ENCODE peak calls at places on chromosomes 16 and 17, in four cellular contexts. One of them, this sample, is unnamed.

GRCh38 chr17:79614248-79614647 is 3.4 kb upstream of the RBFOX3 start:
- DNase-seq in H9: no peak
- DNase-seq in mesendoderm: no peak
- DNase-seq in H1: no peak
- DNase-seq in this sample: no peak

GRCh38 chr16:67342616-67343015 is 16.0 kb downstream of the LRRC36 start:
- DNase-seq in H9: no peak
- DNase-seq in mesendoderm: no peak
- DNase-seq in H1: no peak
- DNase-seq in this sample: no peak

GRCh38 chr16:3858809-3859208 is 21.7 kb downstream of the CREBBP start:
- DNase-seq in H9: no peak
- DNase-seq in mesendoderm: no peak
- DNase-seq in H1: no peak
- DNase-seq in this sample: no peak

GRCh38 chr17:76191891-76192290 is 48.4 kb downstream of the RNF157 start:
- DNase-seq in H9: no peak
- DNase-seq in mesendoderm: no peak
- DNase-seq in H1: no peak
- DNase-seq in this sample: no peak

GRCh38 chr16:77967054-77968035 is 55.0 kb upstream of the CLEC3A start:
- DNase-seq in H9: peak
- DNase-seq in mesendoderm: peak
- DNase-seq in H1: peak
- DNase-seq in this sample: no peak

GRCh38 chr16:34802848-34803599 is 1343.6 kb downstream of the TP53TG3F start:
- DNase-seq in H9: no peak
- DNase-seq in mesendoderm: no peak
- DNase-seq in H1: no peak
- DNase-seq in this sample: no peak

GRCh38 chr16:55439101-55439690 is 39.8 kb upstream of the MMP2 start:
- DNase-seq in H9: no peak
- DNase-seq in mesendoderm: no peak
- DNase-seq in H1: no peak
- DNase-seq in this sample: no peak

GRCh38 chr16:80369559-80369958 is 171.2 kb upstream of the DYNLRB2 start:
- DNase-seq in H9: peak
- DNase-seq in mesendoderm: peak
- DNase-seq in H1: peak
- DNase-seq in this sample: peak

GRCh38 chr17:75428775-75429469 is 23.4 kb upstream of the GRB2 start:
- DNase-seq in H9: no peak
- DNase-seq in mesendoderm: no peak
- DNase-seq in H1: no peak
- DNase-seq in this sample: peak

GRCh38 chr17:16178836-16179235 is 36.5 kb downstream of the NCOR1 start:
- DNase-seq in H9: no peak
- DNase-seq in mesendoderm: no peak
- DNase-seq in H1: no peak
- DNase-seq in this sample: peak

GRCh38 chr17:54754560-54754959 is 146.1 kb upstream of the TOM1L1 start:
- DNase-seq in H9: peak
- DNase-seq in mesendoderm: peak
- DNase-seq in H1: peak
- DNase-seq in this sample: no peak

GRCh38 chr16:68162413-68162812 is 73.5 kb downstream of the ESRP2 start:
- DNase-seq in H9: no peak
- DNase-seq in mesendoderm: no peak
- DNase-seq in H1: no peak
- DNase-seq in this sample: no peak

GRCh38 chr16:56357291-56357764 is 68.0 kb downstream of the AMFR start:
- DNase-seq in H9: peak
- DNase-seq in mesendoderm: peak
- DNase-seq in H1: peak
- DNase-seq in this sample: peak

GRCh38 chr17:57004944-57005579 is 27.1 kb downstream of the SCPEP1 start:
- DNase-seq in H9: no peak
- DNase-seq in mesendoderm: peak
- DNase-seq in H1: no peak
- DNase-seq in this sample: no peak

GRCh38 chr16:56349711-56350161 is 75.6 kb downstream of the AMFR start:
- DNase-seq in H9: no peak
- DNase-seq in mesendoderm: no peak
- DNase-seq in H1: no peak
- DNase-seq in this sample: no peak

GRCh38 chr17:4559139-4559791 is 1.1 kb downstream of the GGT6 start:
- DNase-seq in H9: no peak
- DNase-seq in mesendoderm: no peak
- DNase-seq in H1: no peak
- DNase-seq in this sample: no peak

GRCh38 chr16:50213939-50214519 is 52.3 kb upstream of the ADCY7 start:
- DNase-seq in H9: no peak
- DNase-seq in mesendoderm: peak
- DNase-seq in H1: no peak
- DNase-seq in this sample: peak

GRCh38 chr17:40541873-40542561 is 23.3 kb downstream of the CCR7 start:
- DNase-seq in H9: no peak
- DNase-seq in mesendoderm: no peak
- DNase-seq in H1: no peak
- DNase-seq in this sample: no peak

GRCh38 chr17:48841395-48841831 is 10.6 kb downstream of the CALCOCO2 start:
- DNase-seq in H9: no peak
- DNase-seq in mesendoderm: no peak
- DNase-seq in H1: no peak
- DNase-seq in this sample: peak

GRCh38 chr16:3165111-3165822 is 22.7 kb upstream of the OR1F1 start:
- DNase-seq in H9: no peak
- DNase-seq in mesendoderm: no peak
- DNase-seq in H1: no peak
- DNase-seq in this sample: no peak

GRCh38 chr16:9072806-9073341 is 18.6 kb upstream of the HAPSTR1 start:
- DNase-seq in H9: no peak
- DNase-seq in mesendoderm: peak
- DNase-seq in H1: no peak
- DNase-seq in this sample: peak

GRCh38 chr16:78629173-78629572 is 529.7 kb downstream of the WWOX start:
- DNase-seq in H9: no peak
- DNase-seq in mesendoderm: no peak
- DNase-seq in H1: no peak
- DNase-seq in this sample: no peak

GRCh38 chr16:82756283-82756599 is 129.5 kb downstream of the CDH13 start:
- DNase-seq in H9: no peak
- DNase-seq in mesendoderm: no peak
- DNase-seq in H1: no peak
- DNase-seq in this sample: peak

GRCh38 chr16:8168016-8168415 is 422.3 kb downstream of the TMEM114 start:
- DNase-seq in H9: no peak
- DNase-seq in mesendoderm: no peak
- DNase-seq in H1: no peak
- DNase-seq in this sample: no peak

GRCh38 chr16:6947291-6947690 is 385.4 kb upstream of the RBFOX1 start:
- DNase-seq in H9: no peak
- DNase-seq in mesendoderm: peak
- DNase-seq in H1: no peak
- DNase-seq in this sample: no peak

GRCh38 chr17:1173456-1174370 is 6.1 kb downstream of the ABR start:
- DNase-seq in H9: no peak
- DNase-seq in mesendoderm: no peak
- DNase-seq in H1: no peak
- DNase-seq in this sample: no peak

GRCh38 chr16:13957197-13958078 is 37.5 kb downstream of the ERCC4 start:
- DNase-seq in H9: no peak
- DNase-seq in mesendoderm: peak
- DNase-seq in H1: no peak
- DNase-seq in this sample: peak

GRCh38 chr16:70395345-70395901 is 43.5 kb downstream of the ST3GAL2 start:
- DNase-seq in H9: peak
- DNase-seq in mesendoderm: peak
- DNase-seq in H1: peak
- DNase-seq in this sample: peak

GRCh38 chr17:10549108-10549842 is at the start of gene MYH2:
- DNase-seq in H9: peak
- DNase-seq in mesendoderm: peak
- DNase-seq in H1: no peak
- DNase-seq in this sample: no peak

GRCh38 chr16:54697677-54698076 is 233.0 kb upstream of the IRX5 start:
- DNase-seq in H9: no peak
- DNase-seq in mesendoderm: no peak
- DNase-seq in H1: no peak
- DNase-seq in this sample: no peak

GRCh38 chr17:64073771-64074703 is 53.6 kb upstream of the ICAM2 start:
- DNase-seq in H9: no peak
- DNase-seq in mesendoderm: no peak
- DNase-seq in H1: no peak
- DNase-seq in this sample: no peak

GRCh38 chr17:56297142-56297541 is 143.9 kb downstream of the ANKFN1 start:
- DNase-seq in H9: peak
- DNase-seq in mesendoderm: no peak
- DNase-seq in H1: no peak
- DNase-seq in this sample: peak

GRCh38 chr16:59320657-59321056 is 586.5 kb upstream of the GOT2 start:
- DNase-seq in H9: no peak
- DNase-seq in mesendoderm: no peak
- DNase-seq in H1: no peak
- DNase-seq in this sample: no peak
- H3K56ac ChIP-seq in H9: no peak
- H3K56ac ChIP-seq in mesendoderm: no peak
- H3K56ac ChIP-seq in H1: no peak
- H3K56ac ChIP-seq in this sample: no peak

GRCh38 chr17:50174444-50174843 is 8.6 kb downstream of the SGCA start:
- DNase-seq in H9: no peak
- DNase-seq in mesendoderm: no peak
- DNase-seq in H1: no peak
- DNase-seq in this sample: no peak
- H3K56ac ChIP-seq in H9: no peak
- H3K56ac ChIP-seq in mesendoderm: no peak
- H3K56ac ChIP-seq in H1: no peak
- H3K56ac ChIP-seq in this sample: no peak

DNA sequence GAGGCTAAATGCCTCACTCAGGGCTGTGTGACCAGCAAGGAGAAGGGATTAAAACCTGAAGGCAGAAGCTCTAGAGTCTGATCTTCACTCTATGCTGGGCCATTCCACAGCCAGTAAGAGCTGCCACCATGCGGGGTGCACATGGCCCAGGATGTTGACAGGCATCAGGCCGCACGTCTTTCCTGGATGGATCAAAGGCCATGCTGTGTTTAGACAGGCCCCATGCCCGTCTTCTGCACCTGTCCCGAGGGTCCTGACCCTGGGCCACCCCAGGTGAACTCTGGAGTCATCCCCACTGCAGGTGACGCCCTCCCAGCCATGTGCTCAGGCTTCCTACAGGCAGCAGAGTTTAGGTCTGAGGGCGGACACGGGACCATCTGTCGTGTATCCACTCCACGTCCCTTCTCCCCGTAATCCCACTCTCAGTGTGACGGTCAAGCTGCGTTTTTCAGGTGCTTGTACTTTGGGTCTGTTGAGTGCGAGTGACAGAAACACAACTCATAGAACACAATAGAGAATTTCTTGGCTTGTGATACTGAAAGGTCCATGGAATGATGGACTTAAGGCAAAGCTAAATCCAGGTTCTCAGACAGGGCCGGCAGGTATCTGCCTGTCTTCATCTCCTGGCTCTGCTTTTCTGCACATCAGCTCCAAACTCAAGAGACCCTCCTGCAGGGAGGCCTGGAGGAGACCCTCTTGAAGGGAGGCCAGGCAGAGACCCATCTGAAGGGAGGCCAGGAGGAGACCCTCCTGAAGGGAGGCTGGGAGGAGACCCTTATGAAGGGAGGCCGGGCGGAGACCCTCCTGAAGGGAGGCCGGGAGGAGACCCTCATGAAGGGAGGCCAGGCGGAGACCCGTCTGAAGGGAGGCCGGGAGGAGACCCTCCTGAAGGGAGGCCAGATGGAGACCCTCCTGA is 13.2 kb downstream of the ZNF469 start:
- DNase-seq in H9: no peak
- DNase-seq in mesendoderm: no peak
- DNase-seq in H1: no peak
- DNase-seq in this sample: no peak
- H3K56ac ChIP-seq in H9: no peak
- H3K56ac ChIP-seq in mesendoderm: no peak
- H3K56ac ChIP-seq in H1: no peak
- H3K56ac ChIP-seq in this sample: no peak

GRCh38 chr16:74767749-74768148 is 6.9 kb downstream of the FA2H start:
- DNase-seq in H9: no peak
- DNase-seq in mesendoderm: no peak
- DNase-seq in H1: no peak
- DNase-seq in this sample: no peak
- H3K56ac ChIP-seq in H9: no peak
- H3K56ac ChIP-seq in mesendoderm: no peak
- H3K56ac ChIP-seq in H1: no peak
- H3K56ac ChIP-seq in this sample: no peak

DNA sequence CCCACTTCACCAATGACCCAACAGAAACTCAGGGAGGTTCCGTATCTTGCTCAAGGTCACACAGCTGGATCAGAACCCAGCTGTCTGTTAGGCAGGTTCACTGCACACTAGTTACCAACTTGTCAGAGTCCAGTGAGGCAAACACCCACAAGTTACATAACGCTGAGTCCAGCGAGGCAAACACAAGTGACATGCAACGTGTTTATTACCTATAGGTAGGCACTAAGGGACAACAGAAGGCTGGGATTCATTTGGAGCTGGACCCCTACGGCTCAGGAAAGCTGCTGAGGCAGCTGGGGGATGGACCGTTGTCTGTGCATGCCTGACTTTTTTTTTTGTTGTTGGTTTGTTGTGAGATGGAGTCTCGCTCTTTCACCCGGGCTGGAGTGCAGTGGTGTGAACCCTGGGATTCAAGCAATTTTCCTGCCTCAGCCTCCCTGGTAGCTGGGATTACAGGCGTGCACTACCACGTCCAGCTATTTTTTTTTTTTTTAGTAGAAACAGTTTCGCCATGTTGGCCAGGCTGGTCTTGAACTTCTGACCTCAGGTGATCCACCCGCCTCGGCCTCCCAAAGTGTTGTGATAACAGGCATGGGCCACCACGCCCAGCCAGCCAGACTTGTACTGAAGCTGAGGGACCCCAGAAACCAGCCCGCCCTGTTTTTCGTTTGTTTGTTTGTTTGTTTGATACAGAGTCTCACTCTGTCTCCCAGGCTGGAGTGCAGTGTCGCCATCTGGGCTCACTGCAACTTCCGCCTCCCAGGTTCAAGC is 1.9 kb upstream of the RSAD1 start:
- DNase-seq in H9: no peak
- DNase-seq in mesendoderm: no peak
- DNase-seq in H1: no peak
- DNase-seq in this sample: no peak
- H3K56ac ChIP-seq in H9: no peak
- H3K56ac ChIP-seq in mesendoderm: no peak
- H3K56ac ChIP-seq in H1: no peak
- H3K56ac ChIP-seq in this sample: no peak

DNA sequence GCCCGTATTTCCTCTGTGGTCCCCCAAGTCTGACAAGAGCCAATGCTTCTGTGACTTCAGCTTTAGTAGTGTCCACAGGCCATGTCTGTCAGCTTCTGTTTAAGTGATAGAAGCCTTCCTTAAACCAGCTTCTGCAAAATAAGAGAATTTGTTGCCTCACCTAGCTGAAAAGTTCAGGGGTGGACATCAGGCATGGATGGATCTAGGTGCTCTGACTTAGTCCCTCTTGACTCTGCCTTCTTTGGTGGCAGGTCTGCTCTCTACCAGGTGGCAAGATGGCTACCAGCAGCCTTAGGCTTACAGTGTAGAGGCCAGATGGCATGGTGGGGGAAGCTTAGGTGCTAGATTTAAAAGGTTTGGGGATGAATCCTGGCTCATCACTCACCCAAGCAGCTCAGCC is 33.7 kb downstream of the KATNIP start:
- DNase-seq in H9: no peak
- DNase-seq in mesendoderm: no peak
- DNase-seq in H1: no peak
- DNase-seq in this sample: no peak
- H3K56ac ChIP-seq in H9: no peak
- H3K56ac ChIP-seq in mesendoderm: no peak
- H3K56ac ChIP-seq in H1: no peak
- H3K56ac ChIP-seq in this sample: no peak